ENCODE peak calls at places on chromosomes 11 and 22, in four cellular contexts. Z is HCT116, P is HepG2, X is K562. K is an unnamed sample.

GRCh38 chr11:95584589-95584988 is 205.0 kb downstream of the FAM76B start:
- DNase-seq in Z (no peak), P (peak; percentile 4), X (peak; percentile 27), K (no peak)

GRCh38 chr11:87597696-87598095 is 560.0 kb downstream of the TMEM135 start:
- DNase-seq in Z (no peak), P (no peak), X (no peak), K (no peak)

GRCh38 chr11:33942954-33943353 is 51.1 kb upstream of the LMO2 start:
- DNase-seq in Z (peak; percentile 3), P (no peak), X (peak; percentile 63), K (no peak)

GRCh38 chr11:72676874-72677341 is 2.7 kb upstream of the PDE2A start:
- DNase-seq in Z (no peak), P (peak; percentile 15), X (peak; percentile 73), K (no peak)

GRCh38 chr22:24430431-24431308 is 3.3 kb downstream of the ADORA2A start:
- DNase-seq in Z (no peak), P (no peak), X (no peak), K (no peak)

GRCh38 chr22:30224161-30224857 is 22.2 kb downstream of the LIF start:
- DNase-seq in Z (peak; percentile 89), P (no peak), X (no peak), K (no peak)

GRCh38 chr22:24117942-24118341 is 63.3 kb upstream of the SUSD2 start:
- DNase-seq in Z (no peak), P (no peak), X (no peak), K (no peak)

GRCh38 chr11:26028294-26028954 is 303.5 kb upstream of the ANO3 start:
- DNase-seq in Z (no peak), P (peak; percentile 15), X (no peak), K (no peak)

GRCh38 chr11:92129811-92130210 is 94.8 kb upstream of the FAT3 start:
- DNase-seq in Z (no peak), P (peak; percentile 19), X (no peak), K (no peak)

GRCh38 chr22:17137226-17137625 is 16.1 kb upstream of the TMEM121B start:
- DNase-seq in Z (no peak), P (no peak), X (no peak), K (no peak)

GRCh38 chr11:44186531-44186930 is 91.1 kb downstream of the EXT2 start:
- DNase-seq in Z (no peak), P (no peak), X (no peak), K (no peak)

GRCh38 chr11:85705805-85706204 is 19.8 kb upstream of the CCDC89 start:
- DNase-seq in Z (no peak), P (no peak), X (no peak), K (no peak)

GRCh38 chr22:42462016-42462415 is 29.8 kb upstream of the NFAM1 start:
- DNase-seq in Z (no peak), P (no peak), X (peak; percentile 81), K (no peak)

GRCh38 chr11:64206457-64207246 is at the start of gene FERMT3:
- DNase-seq in Z (no peak), P (no peak), X (peak; percentile 84), K (no peak)

DNA sequence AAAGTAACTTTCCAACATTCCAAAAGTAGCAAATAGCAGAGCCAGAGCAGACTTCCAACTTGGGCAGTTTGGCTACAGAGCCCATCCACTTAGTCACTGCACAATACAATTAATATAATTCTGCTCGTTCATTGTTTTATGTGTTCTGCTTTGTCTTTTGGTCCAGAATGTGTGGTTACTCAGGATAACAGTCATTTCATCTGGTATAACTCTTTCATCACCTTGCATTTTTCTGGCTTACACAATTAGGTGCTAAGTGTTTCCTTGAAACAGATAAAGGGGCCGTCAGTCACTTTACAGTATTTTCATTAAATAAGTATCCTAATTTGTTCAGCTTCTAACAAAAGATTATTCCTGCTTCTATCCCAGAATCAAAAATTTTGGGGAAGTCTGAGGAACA is 87.2 kb downstream of the LARGE2 start:
- DNase-seq in Z (no peak), P (no peak), X (no peak), K (no peak)
- TF ChIP-seq TCF7L2 in Z (no peak), P (no peak), X (no peak), K (no peak)

GRCh38 chr11:123190504-123190903 is 4.5 kb downstream of the CLMP start:
- DNase-seq in Z (no peak), P (no peak), X (no peak), K (no peak)
- TF ChIP-seq POLR2AphosphoS5 in Z (no peak), P (no peak), X (no peak), K (no peak)

GRCh38 chr22:22371031-22371541 is 126.5 kb downstream of the VPREB1 start:
- DNase-seq in Z (no peak), P (no peak), X (peak; percentile 72), K (no peak)
- TF ChIP-seq CTCF in Z (peak; percentile 32), P (peak; percentile 33), X (peak; percentile 83), K (no peak)

GRCh38 chr11:28621648-28622215 is 513.5 kb downstream of the METTL15 start:
- DNase-seq in Z (no peak), P (no peak), X (no peak), K (no peak)
- TF ChIP-seq TCF7L2 in Z (no peak), P (no peak), X (no peak), K (no peak)

GRCh38 chr11:46273511-46274205 is 3.8 kb upstream of the CREB3L1 start:
- DNase-seq in Z (no peak), P (peak; percentile 62), X (peak; percentile 27), K (no peak)

GRCh38 chr11:46272816-46273427 is 4.5 kb upstream of the CREB3L1 start:
- DNase-seq in Z (no peak), P (no peak), X (peak; percentile 29), K (no peak)

GRCh38 chr11:46271407-46271806 is 6.1 kb upstream of the CREB3L1 start:
- DNase-seq in Z (no peak), P (no peak), X (no peak), K (no peak)

GRCh38 chr11:46270707-46271106 is 6.8 kb upstream of the CREB3L1 start:
- DNase-seq in Z (no peak), P (no peak), X (no peak), K (no peak)

DNA sequence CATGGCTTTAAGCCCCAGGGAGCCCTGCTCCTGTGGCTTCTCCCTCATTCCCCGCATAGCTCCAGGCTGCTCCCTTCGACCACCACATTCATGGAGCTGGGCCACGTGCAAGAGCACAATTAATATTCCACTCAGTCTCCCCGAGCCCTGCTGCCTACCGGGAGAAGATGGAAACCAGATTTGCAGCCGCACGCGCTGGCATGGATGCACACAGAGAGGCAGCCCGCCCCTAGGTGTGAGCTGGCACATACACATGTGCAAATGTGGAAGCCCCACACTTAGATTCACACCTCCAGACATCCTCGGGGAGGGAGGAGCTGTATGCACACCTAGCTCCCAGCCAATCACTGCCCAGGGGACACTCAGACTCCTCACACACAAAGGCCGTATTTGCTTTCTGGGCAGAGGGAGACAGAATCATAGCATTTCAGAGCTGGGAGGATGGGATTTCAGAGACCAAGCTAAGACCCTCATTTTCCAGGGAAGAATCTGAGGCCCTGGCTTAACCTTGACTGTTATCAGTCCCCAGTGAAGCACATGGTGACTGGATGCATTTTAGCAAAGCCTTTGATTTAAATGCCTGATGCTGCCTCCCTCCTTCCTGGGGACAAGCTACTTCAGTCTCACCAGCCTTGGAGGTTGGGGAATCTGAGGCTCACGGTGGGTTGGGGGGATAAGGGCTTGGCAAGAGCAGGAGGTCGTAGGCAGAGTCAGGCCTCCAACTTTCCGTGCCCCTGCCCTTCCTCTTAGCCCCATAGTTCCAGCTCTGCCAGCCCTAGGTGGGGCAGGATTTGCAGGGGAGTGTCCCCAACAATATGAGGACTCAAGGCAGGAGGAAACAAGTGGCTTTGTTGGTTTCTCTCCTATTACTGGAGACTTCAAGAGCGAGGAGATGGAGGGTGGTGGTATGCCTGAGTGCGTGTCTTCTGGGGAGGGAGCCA is 5.3 kb upstream of the CREB3L1 start:
- DNase-seq in Z (no peak), P (no peak), X (no peak), K (no peak)
- TF ChIP-seq POLR2AphosphoS5 in Z (no peak), P (no peak), X (no peak), K (no peak)

GRCh38 chr11:62839050-62840015 is at the start of gene WDR74:
- DNase-seq in Z (peak; percentile 80), P (peak; percentile 91), X (peak; percentile 96), K (peak; percentile 72)
- TF ChIP-seq CTCF in Z (no peak), P (peak; percentile 27), X (no peak), K (no peak)

K was measured in Panc1.